ENCODE peak calls at places on chromosomes 4 and X, in seven cellular contexts. T is neuronal stem cell, J is H1, G is mesenchymal stem cell, A is IMR-90, L is trophoblast cell, W is mesendoderm. N is an unnamed sample.

GRCh38 chrX:23694606-23695005 is 27.3 kb downstream of the PRDX4 start:
- DNase-seq in T (peak; percentile 4), J (no peak), G (peak; percentile 55), A (peak; percentile 57), L (peak; percentile 6), W (peak; percentile 40), N (peak; percentile 39)

GRCh38 chrX:11932423-11932822 is 174.4 kb downstream of the MSL3 start:
- DNase-seq in T (no peak), J (no peak), G (no peak), A (no peak), L (no peak), W (no peak), N (no peak)

GRCh38 chr4:138919094-138919936 is 96.3 kb upstream of the NOCT start:
- DNase-seq in T (peak; percentile 69), J (no peak), G (peak; percentile 83), A (peak; percentile 82), L (peak; percentile 79), W (peak; percentile 89), N (peak; percentile 86)

GRCh38 chr4:119897260-119897659 is 169.4 kb downstream of the MAD2L1 start:
- DNase-seq in T (no peak), J (no peak), G (no peak), A (peak; percentile 15), L (no peak), W (no peak), N (no peak)

GRCh38 chr4:128940966-128941365 is 131.5 kb downstream of the JADE1 start:
- DNase-seq in T (no peak), J (no peak), G (no peak), A (no peak), L (no peak), W (peak; percentile 1), N (no peak)

GRCh38 chr4:184385705-184386141 is 88.6 kb downstream of the IRF2 start:
- DNase-seq in T (no peak), J (no peak), G (no peak), A (no peak), L (no peak), W (peak; percentile 19), N (peak; percentile 33)

GRCh38 chr4:121510260-121510942 is 129.6 kb upstream of the QRFPR start:
- DNase-seq in T (no peak), J (no peak), G (no peak), A (no peak), L (no peak), W (peak; percentile 68), N (no peak)

GRCh38 chr4:8318509-8318908 is 49.0 kb downstream of the HTRA3 start:
- DNase-seq in T (no peak), J (no peak), G (no peak), A (no peak), L (no peak), W (no peak), N (no peak)

GRCh38 chr4:67922697-67923096 is 38.9 kb upstream of the TMPRSS11D start:
- DNase-seq in T (no peak), J (no peak), G (no peak), A (no peak), L (no peak), W (no peak), N (no peak)

GRCh38 chr4:150906987-150907633 is 108.0 kb downstream of the LRBA start:
- DNase-seq in T (peak; percentile 3), J (no peak), G (no peak), A (no peak), L (no peak), W (peak; percentile 61), N (no peak)

GRCh38 chrX:32126997-32127396 is 1055.2 kb upstream of the FTHL17 start:
- DNase-seq in T (no peak), J (no peak), G (no peak), A (no peak), L (no peak), W (peak; percentile 21), N (no peak)

GRCh38 chrX:72041166-72041565 is 90.5 kb downstream of the RTL5 start:
- DNase-seq in T (no peak), J (no peak), G (no peak), A (no peak), L (no peak), W (no peak), N (no peak)

GRCh38 chr4:156999175-156999517 is 27.5 kb upstream of the PDGFC start:
- DNase-seq in T (no peak), J (no peak), G (peak; percentile 96), A (peak; percentile 97), L (peak; percentile 96), W (peak; percentile 93), N (peak; percentile 55)

GRCh38 chrX:120999413-120999812 is 13.9 kb upstream of the CT47A1 start:
- DNase-seq in T (no peak), J (no peak), G (no peak), A (no peak), L (no peak), W (no peak), N (no peak)

GRCh38 chr4:64330143-64330542 is 79.1 kb downstream of the TECRL start:
- DNase-seq in T (no peak), J (no peak), G (no peak), A (no peak), L (no peak), W (no peak), N (no peak)

GRCh38 chrX:85980286-85980685 is 67.1 kb downstream of the CHM start:
- DNase-seq in T (no peak), J (no peak), G (no peak), A (no peak), L (no peak), W (no peak), N (no peak)

GRCh38 chr4:100728861-100729260 is 211.0 kb upstream of the EMCN start:
- DNase-seq in T (no peak), J (no peak), G (no peak), A (no peak), L (no peak), W (no peak), N (no peak)

GRCh38 chrX:20459410-20460350 is 193.0 kb upstream of the RPS6KA3 start:
- DNase-seq in T (no peak), J (no peak), G (no peak), A (no peak), L (no peak), W (no peak), N (no peak)

GRCh38 chr4:4390046-4390445 is 3.1 kb downstream of the NSG1 start:
- DNase-seq in T (no peak), J (no peak), G (no peak), A (no peak), L (no peak), W (no peak), N (no peak)

GRCh38 chr4:113560579-113560978 is 201.0 kb downstream of the CAMK2D start:
- DNase-seq in T (no peak), J (no peak), G (no peak), A (no peak), L (no peak), W (no peak), N (no peak)

GRCh38 chr4:114364857-114365256 is 233.8 kb upstream of the UGT8 start:
- DNase-seq in T (no peak), J (peak; percentile 36), G (peak; percentile 73), A (peak; percentile 92), L (no peak), W (peak; percentile 97), N (no peak)

GRCh38 chrX:65406532-65406931 is 128.1 kb downstream of the LAS1L start:
- DNase-seq in T (no peak), J (no peak), G (no peak), A (no peak), L (no peak), W (peak; percentile 23), N (peak; percentile 28)

GRCh38 chr4:147057631-147057980 is 111.9 kb upstream of the TTC29 start:
- DNase-seq in T (no peak), J (no peak), G (peak; percentile 40), A (peak; percentile 41), L (no peak), W (no peak), N (no peak)

GRCh38 chr4:87932718-87933136 is 42.8 kb upstream of the SPP1 start:
- DNase-seq in T (no peak), J (no peak), G (no peak), A (no peak), L (no peak), W (peak; percentile 85), N (peak; percentile 53)

GRCh38 chr4:74537459-74537858 is 92.5 kb downstream of the AREG start:
- DNase-seq in T (no peak), J (no peak), G (no peak), A (no peak), L (no peak), W (no peak), N (no peak)

GRCh38 chr4:74534936-74535335 is 90.0 kb downstream of the AREG start:
- DNase-seq in T (no peak), J (no peak), G (no peak), A (no peak), L (no peak), W (peak; percentile 55), N (no peak)

GRCh38 chr4:74534121-74534520 is 89.2 kb downstream of the AREG start:
- DNase-seq in T (no peak), J (no peak), G (no peak), A (no peak), L (no peak), W (no peak), N (no peak)

GRCh38 chr4:74535471-74535870 is 90.5 kb downstream of the AREG start:
- DNase-seq in T (no peak), J (no peak), G (no peak), A (no peak), L (no peak), W (peak; percentile 65), N (no peak)

DNA sequence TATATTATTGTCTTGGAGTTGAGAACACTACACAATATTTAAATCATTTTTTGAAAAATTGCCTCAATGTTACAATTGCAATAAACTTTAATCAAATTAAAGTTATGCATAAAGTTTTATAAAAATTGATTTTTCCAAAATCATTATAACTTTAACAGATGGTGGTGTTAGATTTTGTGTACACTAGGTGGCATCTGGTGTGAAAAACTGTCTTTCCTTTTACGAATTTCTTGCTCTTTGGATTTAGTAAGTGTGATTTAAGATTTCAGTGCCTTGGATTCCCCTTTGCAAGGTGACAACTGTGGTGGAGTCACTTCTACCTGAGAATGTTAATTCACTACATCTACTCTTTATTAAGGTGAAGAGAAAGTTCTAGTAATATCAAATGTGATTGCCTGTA is 91.6 kb downstream of the AREG start:
- DNase-seq in T (no peak), J (no peak), G (no peak), A (no peak), L (no peak), W (no peak), N (no peak)
- H3K27ac ChIP-seq in T (no peak overlapping the region), J (no peak overlapping the region), G (no peak overlapping the region), A (no peak overlapping the region), L (no peak overlapping the region), W (no peak overlapping the region), N (no peak overlapping the region)

GRCh38 chrX:153993978-153994377 is 21.4 kb downstream of the TMEM187 start:
- DNase-seq in T (no peak), J (no peak), G (no peak), A (no peak), L (no peak), W (no peak), N (no peak)
- H2AK5ac ChIP-seq in T (no peak overlapping the region), J (no peak overlapping the region), G (no peak overlapping the region), A (no peak overlapping the region), L (no peak overlapping the region), W (no peak overlapping the region), N (no peak overlapping the region)

GRCh38 chrX:130114141-130114561 is 3.9 kb upstream of the ELF4 start:
- DNase-seq in T (no peak), J (no peak), G (no peak), A (peak; percentile 19), L (no peak), W (no peak), N (no peak)
- H3K27ac ChIP-seq in T (no peak overlapping the region), J (no peak overlapping the region), G (no peak overlapping the region), A (no peak overlapping the region), L (no peak overlapping the region), W (no peak overlapping the region), N (no peak overlapping the region)

GRCh38 chrX:68419934-68420333 is 13.4 kb downstream of the OPHN1 start:
- DNase-seq in T (no peak), J (no peak), G (no peak), A (no peak), L (no peak), W (no peak), N (no peak)
- H2AK5ac ChIP-seq in T (no peak overlapping the region), J (no peak overlapping the region), G (no peak overlapping the region), A (no peak overlapping the region), L (no peak overlapping the region), W (no peak overlapping the region), N (no peak overlapping the region)

N was measured in H9.